ENCODE peak calls at places on chromosome 16, in five cellular contexts. S is mesendoderm, M is IMR-90, N is H9, W is mesenchymal stem cell. P is an unnamed sample.

GRCh38 chr16:66521951-66522771 is 27.8 kb downstream of the TK2 start:
- DNase-seq in S (no peak), M (peak), N (no peak), W (peak), P (no peak)

GRCh38 chr16:65546353-65546791 is 424.5 kb upstream of the CDH11 start:
- DNase-seq in S (peak), M (peak), N (no peak), W (no peak), P (no peak)

GRCh38 chr16:87487361-87487924 is 5.4 kb downstream of the ZCCHC14 start:
- DNase-seq in S (peak), M (no peak), N (peak), W (no peak), P (peak)

GRCh38 chr16:55436587-55436986 is 42.4 kb upstream of the MMP2 start:
- DNase-seq in S (no peak), M (no peak), N (no peak), W (no peak), P (no peak)

GRCh38 chr16:1342526-1343427 is 8.9 kb downstream of the TSR3 start:
- DNase-seq in S (peak), M (peak), N (peak), W (peak), P (peak)

GRCh38 chr16:19974607-19975006 is 90.0 kb upstream of the GPRC5B start:
- DNase-seq in S (no peak), M (no peak), N (no peak), W (no peak), P (no peak)

GRCh38 chr16:72467157-72467759 is 295.3 kb upstream of the PMFBP1 start:
- DNase-seq in S (peak), M (peak), N (no peak), W (peak), P (peak)

GRCh38 chr16:28186752-28187151 is 25.0 kb downstream of the XPO6 start:
- DNase-seq in S (no peak), M (peak), N (no peak), W (peak), P (no peak)

GRCh38 chr16:57297856-57298255 is 13.4 kb upstream of the PLLP start:
- DNase-seq in S (peak), M (no peak), N (peak), W (no peak), P (no peak)

GRCh38 chr16:85258616-85259015 is 146.3 kb upstream of the CIBAR2 start:
- DNase-seq in S (no peak), M (no peak), N (no peak), W (no peak), P (no peak)

GRCh38 chr16:67773099-67773498 is 33.3 kb downstream of the RANBP10 start:
- DNase-seq in S (no peak), M (no peak), N (no peak), W (peak), P (no peak)

GRCh38 chr16:24810951-24811843 is 34.6 kb upstream of the SLC5A11 start:
- DNase-seq in S (no peak), M (no peak), N (no peak), W (no peak), P (no peak)

GRCh38 chr16:66365588-66365987 is 903 bp upstream of the CDH5 start:
- DNase-seq in S (no peak), M (peak), N (no peak), W (no peak), P (no peak)

GRCh38 chr16:23496826-23497542 is 13.3 kb downstream of the GGA2 start:
- DNase-seq in S (no peak), M (peak), N (no peak), W (peak), P (no peak)

GRCh38 chr16:3960049-3960809 is 79.7 kb upstream of the CREBBP start:
- DNase-seq in S (no peak), M (no peak), N (no peak), W (no peak), P (no peak)

GRCh38 chr16:25264599-25264998 is 7.0 kb upstream of the ZKSCAN2 start:
- DNase-seq in S (no peak), M (no peak), N (no peak), W (peak), P (no peak)

GRCh38 chr16:57061084-57061905 is 31.1 kb upstream of the CPNE2 start:
- DNase-seq in S (no peak), M (peak), N (no peak), W (peak), P (no peak)

DNA sequence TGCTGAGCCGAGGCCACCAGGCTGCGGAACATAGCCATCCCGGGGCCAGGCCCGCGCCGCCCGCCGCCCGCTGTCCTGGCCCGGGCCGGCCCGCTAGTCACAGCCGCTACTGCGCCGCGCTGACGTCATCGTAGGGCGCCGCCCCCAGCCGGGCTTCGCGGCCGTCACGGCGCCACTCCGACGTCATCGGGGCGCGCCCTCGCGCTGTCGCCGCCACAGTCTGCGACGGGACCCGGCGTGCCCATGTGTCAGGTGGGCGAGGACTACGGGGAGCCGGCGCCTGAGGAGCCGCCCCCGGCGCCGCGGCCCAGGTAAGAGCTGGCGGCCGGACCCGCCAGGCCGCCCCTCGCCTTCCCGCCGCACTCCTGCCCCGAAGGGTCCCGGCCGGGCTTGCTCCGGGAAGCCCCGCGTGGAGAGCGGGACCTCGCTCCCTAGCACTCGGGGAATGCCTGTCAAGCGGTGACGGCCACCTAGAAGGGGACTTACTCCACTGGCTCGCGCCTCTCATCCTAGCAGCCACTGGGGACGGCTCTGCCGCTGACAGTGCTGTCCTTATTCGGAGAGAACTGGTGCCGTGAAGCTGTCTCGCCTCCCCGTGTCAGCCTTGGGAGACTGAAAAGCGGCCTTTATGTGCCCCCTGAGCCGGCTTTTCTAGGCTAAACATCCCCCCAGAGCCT is at the start of the genes CTU2 and RNF166:
- DNase-seq in S (peak), M (peak), N (peak), W (peak), P (peak)
- H4K8ac ChIP-seq in S (no peak), M (peak), N (no peak), W (peak), P (no peak)

DNA sequence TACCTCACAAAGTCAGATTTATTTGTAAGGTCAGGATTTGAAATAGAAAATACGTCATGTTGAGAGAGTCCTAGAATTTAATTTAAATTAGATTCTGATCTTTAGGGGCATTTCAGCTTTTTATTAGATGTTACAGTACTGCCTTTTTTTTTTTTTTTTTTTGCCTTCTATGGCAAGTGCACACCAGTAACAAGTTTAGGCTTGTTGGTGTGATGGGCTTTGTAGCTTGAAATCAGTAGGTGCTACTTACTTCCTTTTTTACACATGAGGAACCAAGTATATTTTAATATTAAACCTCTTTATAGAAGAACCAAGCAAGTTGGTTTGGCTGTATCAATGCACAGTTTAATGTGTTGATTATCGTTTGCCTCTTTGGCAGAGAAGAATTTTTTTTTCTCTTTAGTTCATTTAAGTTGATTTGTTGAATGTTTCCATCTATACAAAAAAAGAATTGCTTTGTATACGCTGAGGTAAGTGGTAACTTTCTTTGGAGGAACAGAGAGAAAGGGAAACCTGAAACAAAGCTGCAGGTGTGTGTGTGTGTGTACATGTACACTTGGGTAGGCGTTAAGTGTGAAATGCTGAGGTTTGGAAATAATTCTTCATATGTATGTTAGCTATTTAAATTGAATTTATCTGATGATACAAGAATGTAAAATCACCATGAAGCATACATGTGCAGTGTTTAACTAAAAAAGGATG is 15.7 kb downstream of the RBL2 start:
- DNase-seq in S (no peak), M (no peak), N (no peak), W (no peak), P (no peak)
- H3K4me2 ChIP-seq in S (no peak), M (no peak), N (no peak), W (no peak), P (no peak)

GRCh38 chr16:30095166-30096078 is 591 bp downstream of the YPEL3 start:
- DNase-seq in S (no peak), M (no peak), N (no peak), W (no peak), P (no peak)
- H4K8ac ChIP-seq in S (no peak), M (peak), N (no peak), W (peak), P (no peak)

DNA sequence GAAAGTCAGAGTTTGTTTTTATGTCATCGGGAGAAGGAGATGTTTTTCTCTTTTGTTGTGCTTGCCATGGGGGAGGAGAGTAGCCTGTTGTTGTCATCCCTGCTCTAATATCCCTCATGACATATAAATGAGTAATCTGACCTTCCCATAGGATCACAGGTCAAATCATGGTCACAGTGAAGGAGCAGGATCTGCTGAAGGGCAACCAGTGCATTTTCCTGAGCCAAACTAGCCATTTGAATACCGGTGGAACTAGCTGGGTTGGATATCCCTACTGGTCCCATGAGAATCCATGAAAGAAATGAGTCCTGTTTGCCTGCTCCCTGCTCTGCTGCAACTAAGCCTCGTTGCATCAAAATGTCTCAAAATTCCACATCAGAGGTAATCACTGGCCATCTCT is 211.6 kb upstream of the ERCC4 start:
- DNase-seq in S (peak), M (no peak), N (no peak), W (no peak), P (no peak)
- H3K4me2 ChIP-seq in S (no peak), M (no peak), N (no peak), W (no peak), P (no peak)

DNA sequence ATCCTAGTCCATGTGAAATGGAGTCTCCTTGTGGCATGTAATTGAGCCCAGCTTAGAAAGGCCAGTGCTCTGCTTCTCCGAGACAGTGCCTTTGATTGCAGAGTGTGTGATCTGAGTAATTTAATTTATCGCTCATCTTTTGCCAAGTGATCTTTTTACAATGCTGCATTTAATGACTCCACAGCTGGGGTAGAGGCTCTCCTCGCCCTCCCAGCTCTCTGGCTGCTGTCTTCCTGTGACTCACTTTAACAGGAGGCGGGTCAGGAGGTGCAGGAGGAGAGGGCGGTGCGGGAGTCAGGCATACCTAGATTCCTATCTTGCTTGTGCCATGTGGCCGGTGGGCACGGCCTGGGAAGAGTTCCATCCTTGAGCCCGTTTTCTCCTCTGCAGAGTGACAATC is 113.4 kb upstream of the FOXF1 start:
- DNase-seq in S (peak), M (peak), N (no peak), W (peak), P (no peak)
- H4K8ac ChIP-seq in S (no peak), M (peak), N (no peak), W (peak), P (no peak)